ENCODE peak calls at places on chromosomes 4 and X, in four cellular contexts. Y, F, T and G are unnamed samples.

GRCh38 chr4:38610844-38611550 is 53.0 kb upstream of the KLF3 start:
- DNase-seq in Y (no peak), T (no peak), F (no peak), G (no peak)

GRCh38 chrX:50707376-50707775 is 106.6 kb downstream of the SHROOM4 start:
- DNase-seq in F (no peak), Y (no peak), T (no peak), G (no peak)

GRCh38 chr4:36351082-36351666 is 69.8 kb downstream of the DTHD1 start:
- DNase-seq in T (peak), F (peak), Y (peak), G (peak)

GRCh38 chr4:21181716-21182115 is 481.5 kb downstream of the PACRGL start:
- DNase-seq in F (no peak), Y (no peak), T (peak), G (no peak)

GRCh38 chrX:133254666-133255065 is 36.5 kb upstream of the TFDP3 start:
- DNase-seq in F (no peak), Y (no peak), T (peak), G (no peak)

GRCh38 chr4:94442251-94442650 is 9.5 kb upstream of the PDLIM5 start:
- DNase-seq in T (no peak), F (no peak), Y (no peak), G (no peak)

GRCh38 chr4:1492636-1493539 is 86.6 kb upstream of the NKX1-1 start:
- DNase-seq in F (no peak), T (no peak), Y (no peak), G (no peak)

GRCh38 chr4:143531773-143532491 is 18.4 kb downstream of the SMARCA5 start:
- DNase-seq in Y (no peak), F (no peak), T (no peak), G (no peak)

GRCh38 chr4:125229596-125230058 is 85.1 kb upstream of the FAT4 start:
- DNase-seq in T (no peak), F (no peak), Y (no peak), G (no peak)

GRCh38 chr4:33184684-33185083 is 2464.5 kb downstream of the PCDH7 start:
- DNase-seq in T (peak), Y (no peak), F (no peak), G (no peak)

GRCh38 chrX:18537524-18537923 is 112.1 kb downstream of the CDKL5 start:
- DNase-seq in T (no peak), Y (no peak), F (no peak), G (no peak)

GRCh38 chrX:1400049-1400448 is 8.1 kb upstream of the SLC25A6 start:
- DNase-seq in F (no peak), Y (no peak), T (no peak), G (no peak)

GRCh38 chrX:25017667-25018247 is 2.0 kb upstream of the ARX start:
- DNase-seq in F (no peak), T (no peak), Y (peak), G (peak)

GRCh38 chr4:140049924-140050681 is 103.9 kb downstream of the MAML3 start:
- DNase-seq in Y (peak), T (no peak), F (peak), G (no peak)

GRCh38 chrX:42992199-42992943 is 214.4 kb upstream of the PPP1R2C start:
- DNase-seq in F (no peak), Y (peak), T (peak), G (peak)

DNA sequence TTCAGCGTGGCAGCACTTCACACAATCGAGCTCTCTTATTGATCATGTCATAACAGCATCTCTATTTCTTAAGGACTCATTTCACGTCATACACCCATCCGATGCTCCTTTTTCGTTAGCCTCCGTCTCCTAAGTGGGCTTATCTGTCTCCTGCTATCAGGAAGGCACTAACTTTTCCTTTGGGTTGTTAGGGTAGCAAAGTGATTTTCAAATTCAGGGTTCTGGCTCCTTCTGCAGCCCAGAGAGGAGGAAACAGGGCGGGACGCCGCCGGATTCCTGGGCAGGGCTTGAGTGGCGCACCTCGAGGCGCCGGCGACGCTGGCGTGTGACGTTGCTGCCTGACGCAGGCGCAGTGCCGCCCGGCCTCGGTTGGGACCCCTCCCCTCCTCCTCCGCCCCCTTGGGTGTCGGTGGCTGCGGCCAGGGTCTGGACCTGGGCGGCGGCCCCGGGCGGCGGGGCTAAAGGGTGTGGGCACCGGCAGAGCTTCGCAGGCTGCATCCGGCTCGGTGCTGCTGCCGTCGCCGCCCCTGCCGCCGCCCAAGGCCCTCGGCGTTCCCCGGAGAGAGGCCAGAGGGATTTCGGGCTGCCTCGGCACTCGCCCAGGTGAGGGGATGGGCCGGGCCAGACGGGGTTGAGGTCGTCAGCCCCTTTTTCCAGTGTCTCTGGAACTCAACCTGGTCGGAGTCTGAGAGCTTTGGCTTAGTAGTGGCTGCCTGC is at the start of gene BLTP1:
- DNase-seq in F (peak), T (peak), Y (peak), G (peak)
- H3K23ac ChIP-seq in F (no peak), T (peak), Y (no peak), G (no peak)

GRCh38 chr4:41204400-41204978 is 9.9 kb downstream of the APBB2 start:
- DNase-seq in T (peak), Y (peak), F (no peak), G (no peak)
- H3K27ac ChIP-seq in T (peak), Y (no peak), F (no peak), G (no peak)

GRCh38 chrX:47658301-47658683 is 688 bp downstream of the UXT start:
- DNase-seq in Y (no peak), T (no peak), F (no peak), G (no peak)
- H3K23ac ChIP-seq in Y (no peak), T (no peak), F (no peak), G (no peak)

GRCh38 chr4:4856071-4857000 is 3.1 kb upstream of the MSX1 start:
- DNase-seq in T (peak), Y (peak), F (no peak), G (no peak)
- H3K27ac ChIP-seq in T (no peak), Y (no peak), F (no peak), G (no peak)